ENCODE peak calls at places on chromosomes 2 and 18, in ten cellular contexts. D is mammary epithelial cell; W is body of pancreas; G is CD4-positive, alpha-beta T cell; P is neural crest cell; S is fibroblast of pulmonary artery; O is astrocyte of the spinal cord; L is A549; J is CD8-positive, alpha-beta T cell; R is HFFc6. H is an unnamed sample.

GRCh38 chr2:101736233-101736632 is 38.7 kb downstream of the MAP4K4 start:
- DNase-seq in D (no peak), W (no peak), G (no peak), P (no peak), S (no peak), O (no peak), L (no peak), J (no peak), R (no peak), H (no peak)

GRCh38 chr2:74625658-74626425 is 22.3 kb downstream of the M1AP start:
- DNase-seq in D (no peak), W (no peak), G (no peak), P (no peak), S (no peak), O (no peak), L (no peak), J (no peak), R (no peak), H (no peak)

GRCh38 chr2:119958642-119959268 is 54.1 kb upstream of the EPB41L5 start:
- DNase-seq in D (peak), W (no peak), G (no peak), P (no peak), S (peak), O (peak), L (no peak), J (no peak), R (peak), H (no peak)

GRCh38 chr2:72147303-72147970 is at the start of gene CYP26B1:
- DNase-seq in D (no peak), W (peak), G (no peak), P (no peak), S (no peak), O (no peak), L (no peak), J (no peak), R (no peak), H (no peak)

GRCh38 chr2:20214566-20215182 is 10.3 kb downstream of the SDC1 start:
- DNase-seq in D (no peak), W (no peak), G (no peak), P (no peak), S (no peak), O (no peak), L (no peak), J (no peak), R (no peak), H (no peak)

GRCh38 chr2:200077838-200078237 is 122.5 kb downstream of the MAIP1 start:
- DNase-seq in D (no peak), W (no peak), G (no peak), P (no peak), S (no peak), O (peak), L (no peak), J (no peak), R (no peak), H (no peak)

GRCh38 chr2:120935339-120936313 is 200.0 kb downstream of the GLI2 start:
- DNase-seq in D (no peak), W (no peak), G (no peak), P (no peak), S (peak), O (peak), L (peak), J (no peak), R (peak), H (peak)

GRCh38 chr2:51673628-51674027 is 641.7 kb upstream of the NRXN1 start:
- DNase-seq in D (no peak), W (no peak), G (no peak), P (no peak), S (no peak), O (no peak), L (no peak), J (no peak), R (no peak), H (no peak)

GRCh38 chr2:187994464-187995331 is 297.0 kb upstream of the GULP1 start:
- DNase-seq in D (no peak), W (peak), G (no peak), P (no peak), S (peak), O (no peak), L (no peak), J (no peak), R (peak), H (no peak)

GRCh38 chr18:47981320-47981719 is 50.9 kb upstream of the SMAD2 start:
- DNase-seq in D (no peak), W (no peak), G (no peak), P (no peak), S (no peak), O (no peak), L (no peak), J (no peak), R (no peak), H (no peak)

GRCh38 chr2:29066271-29066860 is 8.0 kb downstream of the PCARE start:
- DNase-seq in D (peak), W (peak), G (no peak), P (no peak), S (peak), O (no peak), L (no peak), J (no peak), R (no peak), H (no peak)

GRCh38 chr2:68806511-68807109 is 64.6 kb downstream of the BMP10 start:
- DNase-seq in D (peak), W (no peak), G (no peak), P (no peak), S (peak), O (peak), L (no peak), J (no peak), R (no peak), H (no peak)

GRCh38 chr2:120203341-120204021 is 19.7 kb downstream of the TMEM185B start:
- DNase-seq in D (peak), W (no peak), G (no peak), P (no peak), S (no peak), O (no peak), L (no peak), J (no peak), R (no peak), H (no peak)

GRCh38 chr2:3354986-3355385 is 22.6 kb downstream of the EIPR1 start:
- DNase-seq in D (no peak), W (no peak), G (no peak), P (no peak), S (no peak), O (no peak), L (no peak), J (no peak), R (no peak), H (no peak)

GRCh38 chr2:121634354-121635307 is 14.6 kb downstream of the CLASP1 start:
- DNase-seq in D (peak), W (no peak), G (no peak), P (no peak), S (no peak), O (peak), L (peak), J (no peak), R (peak), H (peak)

GRCh38 chr2:200226652-200227426 is 79.7 kb upstream of the SPATS2L start:
- DNase-seq in D (no peak), W (no peak), G (no peak), P (no peak), S (no peak), O (no peak), L (no peak), J (no peak), R (no peak), H (no peak)

DNA sequence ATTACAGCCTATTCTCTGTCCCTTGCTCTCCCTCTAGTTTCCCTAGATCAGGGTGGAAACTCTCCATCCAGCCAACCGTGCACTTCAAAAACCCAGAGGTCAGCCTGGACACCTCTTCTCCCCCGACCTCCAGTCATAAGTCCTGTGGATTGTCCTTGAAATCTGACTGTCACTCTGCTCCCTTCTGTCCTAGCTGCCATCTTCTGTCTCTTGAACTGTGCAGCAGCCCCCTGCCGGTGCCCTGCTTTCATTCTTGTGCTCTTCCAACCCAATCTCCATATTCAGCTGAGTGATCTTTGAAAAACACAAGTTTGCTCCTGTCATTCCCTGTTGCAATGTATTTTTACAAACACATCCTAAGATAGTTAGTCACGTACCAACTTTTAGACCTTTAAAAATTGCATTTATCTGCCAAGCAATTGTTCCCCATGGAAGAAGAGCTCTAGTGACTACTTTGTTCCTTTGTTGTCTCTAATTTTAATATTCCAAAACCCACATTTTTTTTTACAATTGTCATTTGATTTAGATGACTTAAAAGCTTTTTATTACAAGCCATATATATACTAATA is 254.3 kb downstream of the CAMKMT start:
- DNase-seq in D (no peak), W (no peak), G (no peak), P (peak), S (no peak), O (no peak), L (no peak), J (no peak), R (no peak), H (no peak)
- TF ChIP-seq CTCF in D (no peak), W (no peak), G (no peak), P (no peak), S (no peak), O (no peak), L (no peak), J (no peak), R (peak), H (no peak)

GRCh38 chr2:216144372-216144771 is 35.2 kb downstream of the XRCC5 start:
- DNase-seq in D (no peak), W (no peak), G (no peak), P (no peak), S (no peak), O (no peak), L (no peak), J (no peak), R (no peak), H (no peak)

GRCh38 chr2:216144857-216145256 is 35.7 kb downstream of the XRCC5 start:
- DNase-seq in D (no peak), W (no peak), G (no peak), P (no peak), S (no peak), O (no peak), L (no peak), J (no peak), R (no peak), H (no peak)

GRCh38 chr2:216134958-216135541 is 25.9 kb downstream of the XRCC5 start:
- DNase-seq in D (no peak), W (no peak), G (no peak), P (no peak), S (no peak), O (no peak), L (no peak), J (no peak), R (no peak), H (no peak)

GRCh38 chr2:216142540-216142939 is 33.4 kb downstream of the XRCC5 start:
- DNase-seq in D (peak), W (no peak), G (no peak), P (no peak), S (peak), O (peak), L (no peak), J (no peak), R (peak), H (no peak)

GRCh38 chr2:216139884-216140283 is 30.7 kb downstream of the XRCC5 start:
- DNase-seq in D (peak), W (peak), G (peak), P (no peak), S (peak), O (no peak), L (peak), J (peak), R (no peak), H (peak)
- TF ChIP-seq CTCF in D (peak), W (peak), G (peak), P (peak), S (peak), O (peak), L (peak), J (peak), R (peak), H (peak)

GRCh38 chr2:11506611-11506969 is 27.3 kb upstream of the GREB1 start:
- DNase-seq in D (no peak), W (no peak), G (no peak), P (no peak), S (no peak), O (no peak), L (no peak), J (no peak), R (no peak), H (no peak)
- TF ChIP-seq CTCF in D (no peak), W (no peak), G (no peak), P (no peak), S (no peak), O (no peak), L (no peak), J (no peak), R (no peak), H (no peak)

GRCh38 chr2:206023183-206023582 is 62.8 kb downstream of the INO80D start:
- DNase-seq in D (no peak), W (no peak), G (no peak), P (no peak), S (peak), O (no peak), L (peak), J (no peak), R (no peak), H (no peak)
- TF ChIP-seq CTCF in D (no peak), W (no peak), G (no peak), P (no peak), S (no peak), O (no peak), L (no peak), J (no peak), R (peak), H (no peak)

DNA sequence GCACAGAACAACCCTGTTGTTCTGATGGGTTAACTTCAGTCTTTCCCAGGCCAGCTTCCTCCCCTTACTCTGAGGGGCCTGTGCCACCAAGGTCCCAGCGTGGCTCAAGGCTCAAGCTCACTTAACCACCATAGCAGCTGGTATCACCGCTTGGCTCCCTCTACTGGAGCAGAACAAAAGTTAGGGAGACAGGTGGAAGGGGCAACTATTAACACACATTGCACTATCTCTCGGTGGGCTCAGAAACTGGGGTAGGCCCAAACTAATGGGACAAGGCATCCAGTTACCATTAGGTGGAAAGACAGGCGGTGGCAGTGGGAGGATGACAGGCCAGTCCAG is 88.7 kb upstream of the ATL2 start:
- DNase-seq in D (peak), W (peak), G (peak), P (no peak), S (peak), O (peak), L (peak), J (no peak), R (peak), H (peak)
- TF ChIP-seq CTCF in D (peak), W (peak), G (peak), P (peak), S (peak), O (peak), L (peak), J (no peak), R (peak), H (peak)

GRCh38 chr2:222318712-222319575 is 20.1 kb upstream of the PAX3 start:
- DNase-seq in D (no peak), W (no peak), G (peak), P (peak), S (peak), O (no peak), L (peak), J (no peak), R (no peak), H (peak)
- TF ChIP-seq CTCF in D (no peak), W (peak), G (no peak), P (peak), S (no peak), O (peak), L (peak), J (no peak), R (peak), H (peak)

GRCh38 chr2:159455330-159455918 is 160.9 kb downstream of the BAZ2B start:
- DNase-seq in D (no peak), W (no peak), G (no peak), P (no peak), S (no peak), O (no peak), L (no peak), J (no peak), R (no peak), H (no peak)
- TF ChIP-seq CTCF in D (no peak), W (no peak), G (no peak), P (no peak), S (no peak), O (no peak), L (no peak), J (no peak), R (no peak), H (no peak)

GRCh38 chr2:153668923-153669322 is 190.4 kb upstream of the RPRM start:
- DNase-seq in D (no peak), W (no peak), G (no peak), P (no peak), S (no peak), O (no peak), L (no peak), J (no peak), R (no peak), H (no peak)

GRCh38 chr2:153663371-153663770 is 184.8 kb upstream of the RPRM start:
- DNase-seq in D (no peak), W (no peak), G (no peak), P (no peak), S (no peak), O (no peak), L (no peak), J (no peak), R (no peak), H (no peak)

GRCh38 chr2:153667475-153667874 is 188.9 kb upstream of the RPRM start:
- DNase-seq in D (no peak), W (no peak), G (no peak), P (no peak), S (no peak), O (no peak), L (no peak), J (no peak), R (no peak), H (no peak)
- TF ChIP-seq CTCF in D (no peak), W (no peak), G (no peak), P (no peak), S (no peak), O (no peak), L (no peak), J (no peak), R (no peak), H (no peak)

DNA sequence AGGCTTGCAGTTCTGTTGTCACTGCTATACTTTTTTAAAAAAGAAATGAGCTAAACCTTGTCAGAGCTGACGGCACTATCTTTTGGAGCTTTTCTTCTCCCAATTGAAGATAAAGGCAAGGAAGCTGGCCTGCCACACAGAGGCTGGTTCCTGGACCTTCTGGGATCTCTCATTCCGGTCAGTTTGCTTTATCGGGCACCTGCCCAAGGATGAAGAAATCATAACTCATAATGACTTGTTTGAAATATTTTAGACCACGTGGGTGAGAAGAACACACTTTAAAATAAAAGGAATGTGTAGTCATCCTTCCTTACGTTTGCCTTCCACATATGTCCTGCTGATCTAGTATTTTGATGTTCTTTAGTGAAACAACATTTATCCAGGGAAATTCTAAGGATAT is 535.7 kb downstream of the DCC start:
- DNase-seq in D (no peak), W (no peak), G (no peak), P (no peak), S (no peak), O (no peak), L (no peak), J (no peak), R (no peak), H (no peak)
- TF ChIP-seq CTCF in D (no peak), W (no peak), G (no peak), P (no peak), S (no peak), O (no peak), L (no peak), J (no peak), R (no peak), H (no peak)

GRCh38 chr2:47013383-47013782 is 97.8 kb upstream of the MCFD2 start:
- DNase-seq in D (no peak), W (no peak), G (no peak), P (no peak), S (no peak), O (no peak), L (no peak), J (no peak), R (no peak), H (no peak)

GRCh38 chr2:47015730-47016129 is 100.1 kb upstream of the MCFD2 start:
- DNase-seq in D (no peak), W (no peak), G (no peak), P (no peak), S (no peak), O (no peak), L (no peak), J (no peak), R (no peak), H (no peak)

GRCh38 chr2:47014564-47015051 is 99.0 kb upstream of the MCFD2 start:
- DNase-seq in D (no peak), W (no peak), G (no peak), P (no peak), S (no peak), O (no peak), L (no peak), J (no peak), R (no peak), H (no peak)

GRCh38 chr2:47016172-47016913 is 100.7 kb upstream of the MCFD2 start:
- DNase-seq in D (peak), W (peak), G (no peak), P (no peak), S (peak), O (peak), L (peak), J (no peak), R (peak), H (peak)

GRCh38 chr2:47015206-47015605 is 99.6 kb upstream of the MCFD2 start:
- DNase-seq in D (no peak), W (no peak), G (no peak), P (no peak), S (no peak), O (no peak), L (peak), J (no peak), R (no peak), H (peak)
- TF ChIP-seq CTCF in D (no peak), W (no peak), G (no peak), P (no peak), S (no peak), O (peak), L (peak), J (no peak), R (no peak), H (no peak)